ENCODE peak calls at places on chromosome 5, in six cellular contexts. M is epithelial cell of esophagus, Z is mesenchymal stem cell, J is cardiac muscle cell, W is NB4, P is foreskin keratinocyte. T is an unnamed sample.

GRCh38 chr5:135223891-135224625 is 175.0 kb downstream of the MACROH2A1 start:
- DNase-seq in J (no peak), M (no peak), Z (no peak), W (peak; percentile 75), P (no peak), T (no peak)

GRCh38 chr5:126208691-126209090 is 214.5 kb upstream of the GRAMD2B start:
- DNase-seq in W (no peak), Z (no peak), P (peak; percentile 5), J (no peak), M (peak; percentile 67), T (no peak)

GRCh38 chr5:75475364-75475763 is 36.1 kb downstream of the CERT1 start:
- DNase-seq in J (no peak), W (no peak), M (no peak), Z (no peak), P (no peak), T (no peak)

GRCh38 chr5:116953251-116953934 is 378.8 kb upstream of the SEMA6A start:
- DNase-seq in W (no peak), P (no peak), Z (peak; percentile 52), M (no peak), J (no peak), T (no peak)

GRCh38 chr5:139644646-139645494 is 3.3 kb upstream of the CXXC5 start:
- DNase-seq in W (peak; percentile 45), J (no peak), M (no peak), Z (no peak), P (no peak), T (no peak)

GRCh38 chr5:72106922-72107873 is at the start of gene MAP1B:
- DNase-seq in W (peak; percentile 19), Z (peak; percentile 73), J (peak; percentile 80), M (peak; percentile 32), P (peak; percentile 28), T (no peak)

GRCh38 chr5:143471041-143471509 is 67.6 kb upstream of the NR3C1 start:
- DNase-seq in M (peak; percentile 57), P (peak; percentile 78), Z (peak; percentile 94), J (no peak), W (no peak), T (no peak)

GRCh38 chr5:154467655-154468354 is 10.2 kb downstream of the HAND1 start:
- DNase-seq in M (peak; percentile 72), Z (peak; percentile 66), P (no peak), W (peak; percentile 72), J (peak; percentile 88), T (peak; percentile 87)

GRCh38 chr5:66958126-66958983 is 238.2 kb downstream of the CD180 start:
- DNase-seq in W (no peak), J (peak; percentile 34), P (peak; percentile 68), M (peak; percentile 48), Z (peak; percentile 49), T (no peak)

GRCh38 chr5:129377504-129377903 is 82.6 kb upstream of the ADAMTS19 start:
- DNase-seq in M (peak; percentile 49), P (peak; percentile 51), J (peak; percentile 83), W (no peak), Z (no peak), T (peak; percentile 15)

GRCh38 chr5:157559301-157559700 is 16.3 kb downstream of the ADAM19 start:
- DNase-seq in Z (peak; percentile 54), P (peak; percentile 72), J (no peak), W (no peak), M (peak; percentile 90), T (no peak)

GRCh38 chr5:5009240-5009639 is 130.9 kb upstream of the ADAMTS16 start:
- DNase-seq in M (no peak), W (no peak), Z (no peak), J (no peak), P (no peak), T (no peak)

GRCh38 chr5:125331987-125332628 is 585.7 kb upstream of the ZNF608 start:
- DNase-seq in J (no peak), M (no peak), Z (no peak), W (no peak), P (no peak), T (no peak)

GRCh38 chr5:179240561-179240960 is 104.7 kb downstream of the ADAMTS2 start:
- DNase-seq in M (no peak), W (no peak), Z (no peak), J (no peak), P (no peak), T (no peak)